ENCODE peak calls at places on chromosomes 13 and 19, in five cellular contexts. One of them, this sample, is unnamed.

GRCh38 chr13:83197316-83197715 is 685.0 kb downstream of the SLITRK1 start:
- DNase-seq in AG09309: no peak
- DNase-seq in AG04449: no peak
- DNase-seq in cardiac fibroblast: no peak
- DNase-seq in lung: no peak
- DNase-seq in this sample: no peak

GRCh38 chr19:35449347-35450043 is 1.4 kb downstream of the FFAR2 start:
- DNase-seq in AG09309: no peak
- DNase-seq in AG04449: no peak
- DNase-seq in cardiac fibroblast: no peak
- DNase-seq in lung: no peak
- DNase-seq in this sample: no peak

GRCh38 chr13:33123066-33123940 is 107.1 kb downstream of the KL start:
- DNase-seq in AG09309: no peak
- DNase-seq in AG04449: no peak
- DNase-seq in cardiac fibroblast: peak; percentile 60
- DNase-seq in lung: no peak
- DNase-seq in this sample: no peak

GRCh38 chr19:1624458-1624857 is 19.2 kb upstream of the UQCR11 start:
- DNase-seq in AG09309: no peak
- DNase-seq in AG04449: no peak
- DNase-seq in cardiac fibroblast: peak; percentile 49
- DNase-seq in lung: peak; percentile 54
- DNase-seq in this sample: peak; percentile 66

GRCh38 chr19:34996978-34997640 is 3.0 kb upstream of the GRAMD1A start:
- DNase-seq in AG09309: no peak
- DNase-seq in AG04449: no peak
- DNase-seq in cardiac fibroblast: peak; percentile 80
- DNase-seq in lung: no peak
- DNase-seq in this sample: no peak

GRCh38 chr13:75792526-75793187 is 156.5 kb downstream of the LMO7 start:
- DNase-seq in AG09309: no peak
- DNase-seq in AG04449: no peak
- DNase-seq in cardiac fibroblast: peak; percentile 72
- DNase-seq in lung: no peak
- DNase-seq in this sample: no peak

GRCh38 chr13:74715718-74716117 is 581.5 kb upstream of the KLF12 start:
- DNase-seq in AG09309: peak; percentile 57
- DNase-seq in AG04449: no peak
- DNase-seq in cardiac fibroblast: no peak
- DNase-seq in lung: no peak
- DNase-seq in this sample: peak; percentile 25

GRCh38 chr19:34904846-34905527 is 21.7 kb upstream of the ZNF30 start:
- DNase-seq in AG09309: no peak
- DNase-seq in AG04449: no peak
- DNase-seq in cardiac fibroblast: no peak
- DNase-seq in lung: no peak
- DNase-seq in this sample: no peak

GRCh38 chr13:20142927-20143480 is 17.8 kb downstream of the GJA3 start:
- DNase-seq in AG09309: no peak
- DNase-seq in AG04449: no peak
- DNase-seq in cardiac fibroblast: no peak
- DNase-seq in lung: no peak
- DNase-seq in this sample: no peak

GRCh38 chr19:39599116-39599515 is 3.2 kb upstream of the LGALS13 start:
- DNase-seq in AG09309: no peak
- DNase-seq in AG04449: no peak
- DNase-seq in cardiac fibroblast: peak; percentile 17
- DNase-seq in lung: no peak
- DNase-seq in this sample: peak; percentile 21

GRCh38 chr19:54905411-54905810 is 537 bp upstream of the NCR1 start:
- DNase-seq in AG09309: no peak
- DNase-seq in AG04449: no peak
- DNase-seq in cardiac fibroblast: no peak
- DNase-seq in lung: no peak
- DNase-seq in this sample: no peak

GRCh38 chr13:27186295-27186694 is 14.7 kb upstream of the USP12 start:
- DNase-seq in AG09309: no peak
- DNase-seq in AG04449: no peak
- DNase-seq in cardiac fibroblast: no peak
- DNase-seq in lung: no peak
- DNase-seq in this sample: no peak

GRCh38 chr13:40993987-40994386 is 25.1 kb downstream of the ELF1 start:
- DNase-seq in AG09309: no peak
- DNase-seq in AG04449: no peak
- DNase-seq in cardiac fibroblast: no peak
- DNase-seq in lung: peak; percentile 49
- DNase-seq in this sample: no peak

GRCh38 chr13:73722120-73722519 is 412.1 kb downstream of the KLF12 start:
- DNase-seq in AG09309: peak; percentile 21
- DNase-seq in AG04449: no peak
- DNase-seq in cardiac fibroblast: peak; percentile 41
- DNase-seq in lung: no peak
- DNase-seq in this sample: peak; percentile 58

GRCh38 chr13:110036060-110036459 is 249.7 kb upstream of the IRS2 start:
- DNase-seq in AG09309: no peak
- DNase-seq in AG04449: no peak
- DNase-seq in cardiac fibroblast: no peak
- DNase-seq in lung: no peak
- DNase-seq in this sample: no peak

GRCh38 chr13:30739646-30740642 is 4.6 kb downstream of the ALOX5AP start:
- DNase-seq in AG09309: peak; percentile 38
- DNase-seq in AG04449: no peak
- DNase-seq in cardiac fibroblast: peak; percentile 76
- DNase-seq in lung: no peak
- DNase-seq in this sample: peak; percentile 93

GRCh38 chr19:47013041-47013517 is 6.6 kb upstream of the NPAS1 start:
- DNase-seq in AG09309: peak; percentile 3
- DNase-seq in AG04449: no peak
- DNase-seq in cardiac fibroblast: peak; percentile 75
- DNase-seq in lung: peak; percentile 80
- DNase-seq in this sample: peak; percentile 59

GRCh38 chr19:46466536-46467199 is 4.7 kb downstream of the PNMA8A start:
- DNase-seq in AG09309: no peak
- DNase-seq in AG04449: peak; percentile 37
- DNase-seq in cardiac fibroblast: peak; percentile 84
- DNase-seq in lung: no peak
- DNase-seq in this sample: peak; percentile 92

GRCh38 chr13:23921451-23921888 is 24.2 kb upstream of the C1QTNF9B start:
- DNase-seq in AG09309: peak; percentile 31
- DNase-seq in AG04449: no peak
- DNase-seq in cardiac fibroblast: peak; percentile 69
- DNase-seq in lung: no peak
- DNase-seq in this sample: peak; percentile 67

GRCh38 chr19:46131485-46132143 is 7.1 kb upstream of the IGFL3 start:
- DNase-seq in AG09309: no peak
- DNase-seq in AG04449: no peak
- DNase-seq in cardiac fibroblast: no peak
- DNase-seq in lung: no peak
- DNase-seq in this sample: no peak

GRCh38 chr19:1251503-1252220 is 3.3 kb downstream of the MIDN start:
- DNase-seq in AG09309: no peak
- DNase-seq in AG04449: no peak
- DNase-seq in cardiac fibroblast: no peak
- DNase-seq in lung: peak; percentile 80
- DNase-seq in this sample: no peak

GRCh38 chr13:110714798-110715394 is 1.4 kb downstream of the ING1 start:
- DNase-seq in AG09309: no peak
- DNase-seq in AG04449: no peak
- DNase-seq in cardiac fibroblast: peak; percentile 63
- DNase-seq in lung: peak; percentile 61
- DNase-seq in this sample: peak; percentile 34

GRCh38 chr19:31073485-31074221 is 275.6 kb downstream of the TSHZ3 start:
- DNase-seq in AG09309: no peak
- DNase-seq in AG04449: no peak
- DNase-seq in cardiac fibroblast: no peak
- DNase-seq in lung: no peak
- DNase-seq in this sample: no peak

GRCh38 chr19:2166741-2167738 is 3.3 kb downstream of the DOT1L start:
- DNase-seq in AG09309: no peak
- DNase-seq in AG04449: no peak
- DNase-seq in cardiac fibroblast: peak; percentile 82
- DNase-seq in lung: peak; percentile 88
- DNase-seq in this sample: peak; percentile 85

GRCh38 chr19:45446944-45447343 is 20.9 kb upstream of the FOSB start:
- DNase-seq in AG09309: no peak
- DNase-seq in AG04449: no peak
- DNase-seq in cardiac fibroblast: no peak
- DNase-seq in lung: no peak
- DNase-seq in this sample: no peak

GRCh38 chr13:80131204-80131603 is 209.7 kb downstream of the SPRY2 start:
- DNase-seq in AG09309: no peak
- DNase-seq in AG04449: no peak
- DNase-seq in cardiac fibroblast: peak; percentile 81
- DNase-seq in lung: peak; percentile 82
- DNase-seq in this sample: peak; percentile 76

GRCh38 chr13:45361596-45362206 is 20.7 kb upstream of the TPT1 start:
- DNase-seq in AG09309: no peak
- DNase-seq in AG04449: no peak
- DNase-seq in cardiac fibroblast: no peak
- DNase-seq in lung: no peak
- DNase-seq in this sample: peak; percentile 77

GRCh38 chr19:55590621-55591020 is 8.7 kb downstream of the FIZ1 start:
- DNase-seq in AG09309: no peak
- DNase-seq in AG04449: no peak
- DNase-seq in cardiac fibroblast: no peak
- DNase-seq in lung: no peak
- DNase-seq in this sample: no peak

GRCh38 chr13:51840141-51840540 is 4.8 kb downstream of the TMEM272 start:
- DNase-seq in AG09309: no peak
- DNase-seq in AG04449: no peak
- DNase-seq in cardiac fibroblast: no peak
- DNase-seq in lung: no peak
- DNase-seq in this sample: no peak

GRCh38 chr13:20867408-20867807 is 35.1 kb downstream of the XPO4 start:
- DNase-seq in AG09309: no peak
- DNase-seq in AG04449: no peak
- DNase-seq in cardiac fibroblast: no peak
- DNase-seq in lung: no peak
- DNase-seq in this sample: no peak

GRCh38 chr13:113897161-113897560 is 33.3 kb upstream of the GAS6 start:
- DNase-seq in AG09309: peak; percentile 94
- DNase-seq in AG04449: peak; percentile 95
- DNase-seq in cardiac fibroblast: peak; percentile 91
- DNase-seq in lung: peak; percentile 27
- DNase-seq in this sample: peak; percentile 89

GRCh38 chr19:30666301-30666803 is 294.2 kb downstream of the ZNF536 start:
- DNase-seq in AG09309: no peak
- DNase-seq in AG04449: no peak
- DNase-seq in cardiac fibroblast: peak; percentile 35
- DNase-seq in lung: no peak
- DNase-seq in this sample: peak; percentile 20

GRCh38 chr19:55118401-55118991 is 1.1 kb upstream of the PPP1R12C start:
- DNase-seq in AG09309: no peak
- DNase-seq in AG04449: no peak
- DNase-seq in cardiac fibroblast: peak; percentile 61
- DNase-seq in lung: peak; percentile 69
- DNase-seq in this sample: peak; percentile 50

GRCh38 chr19:49210108-49210900 is 52.7 kb downstream of the TRPM4 start:
- DNase-seq in AG09309: no peak
- DNase-seq in AG04449: no peak
- DNase-seq in cardiac fibroblast: no peak
- DNase-seq in lung: no peak
- DNase-seq in this sample: peak; percentile 33
- TF ChIP-seq CTCF in AG09309: no peak
- TF ChIP-seq CTCF in AG04449: no peak
- TF ChIP-seq CTCF in cardiac fibroblast: no peak
- TF ChIP-seq CTCF in lung: no peak
- TF ChIP-seq CTCF in this sample: no peak

DNA sequence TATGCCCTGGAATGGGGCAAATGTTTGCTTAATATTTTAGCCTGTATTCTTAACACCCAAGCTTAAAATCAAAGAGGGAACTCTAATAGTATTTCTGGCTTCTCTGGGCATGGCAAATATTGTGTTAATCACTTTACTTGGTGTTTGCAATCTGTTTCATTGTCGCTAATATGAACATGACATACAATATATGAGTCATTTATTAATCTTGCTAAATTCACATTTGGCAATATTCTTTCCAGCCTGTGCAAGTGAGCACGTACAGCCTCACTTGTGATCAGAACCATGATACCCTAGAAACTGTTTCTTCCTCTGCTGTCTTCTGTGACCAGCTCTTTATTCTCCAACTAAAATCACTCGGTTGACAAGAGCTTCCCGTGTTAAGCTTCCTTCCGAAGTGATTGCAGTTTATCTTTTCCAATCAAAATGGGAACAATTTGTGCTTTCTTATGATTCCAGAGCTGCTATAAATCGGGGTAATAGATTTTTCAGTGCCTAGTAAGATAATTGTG is 152.9 kb upstream of the TMTC4 start:
- DNase-seq in AG09309: no peak
- DNase-seq in AG04449: no peak
- DNase-seq in cardiac fibroblast: no peak
- DNase-seq in lung: no peak
- DNase-seq in this sample: peak; percentile 35
- H3K4me3 ChIP-seq in AG09309: no peak overlapping the region
- H3K4me3 ChIP-seq in AG04449: no peak overlapping the region
- H3K4me3 ChIP-seq in cardiac fibroblast: no peak overlapping the region
- H3K4me3 ChIP-seq in lung: no peak overlapping the region
- H3K4me3 ChIP-seq in this sample: no peak overlapping the region

DNA sequence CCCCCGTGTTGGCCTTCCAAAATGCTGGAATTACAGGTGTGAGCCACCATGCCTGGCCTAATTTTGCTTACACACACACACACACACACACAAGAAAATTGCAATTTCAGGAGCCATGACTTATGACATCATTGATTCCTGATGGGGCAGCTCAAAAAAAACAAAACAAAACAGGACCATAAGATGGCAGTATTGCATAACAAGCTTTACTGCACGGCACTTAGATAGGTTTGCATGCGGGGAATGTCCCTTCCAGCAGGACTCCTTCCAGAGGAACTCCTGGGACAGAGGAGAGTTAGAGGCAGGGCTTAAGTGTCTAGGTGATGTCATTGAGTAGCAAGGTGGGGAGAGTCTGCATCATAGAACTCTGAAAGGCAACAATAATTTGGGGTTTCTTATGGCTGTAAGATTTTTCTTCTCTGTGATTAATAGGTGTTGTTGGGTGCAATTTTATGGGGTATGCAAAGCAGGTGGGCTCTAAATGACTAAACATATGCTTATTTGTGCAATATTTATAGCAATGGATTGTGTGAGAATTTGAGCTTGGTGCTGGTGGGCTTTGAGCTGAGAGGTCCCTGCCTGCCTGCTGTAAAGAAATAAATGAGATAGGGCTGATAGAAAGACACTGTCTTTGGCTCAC is 9.0 kb upstream of the ACSBG2 start:
- DNase-seq in AG09309: no peak
- DNase-seq in AG04449: no peak
- DNase-seq in cardiac fibroblast: peak; percentile 77
- DNase-seq in lung: no peak
- DNase-seq in this sample: peak; percentile 69
- TF ChIP-seq CTCF in AG09309: peak; percentile 40
- TF ChIP-seq CTCF in AG04449: peak; percentile 20
- TF ChIP-seq CTCF in cardiac fibroblast: peak; percentile 35
- TF ChIP-seq CTCF in lung: peak; percentile 14
- TF ChIP-seq CTCF in this sample: peak; percentile 43

GRCh38 chr19:16382775-16383543 is 58.3 kb downstream of the KLF2 start:
- DNase-seq in AG09309: peak; percentile 66
- DNase-seq in AG04449: peak; percentile 33
- DNase-seq in cardiac fibroblast: peak; percentile 94
- DNase-seq in lung: peak; percentile 82
- DNase-seq in this sample: peak; percentile 87
- H3K4me3 ChIP-seq in AG09309: no peak overlapping the region
- H3K4me3 ChIP-seq in AG04449: no peak overlapping the region
- H3K4me3 ChIP-seq in cardiac fibroblast: no peak overlapping the region
- H3K4me3 ChIP-seq in lung: no peak overlapping the region
- H3K4me3 ChIP-seq in this sample: no peak overlapping the region

GRCh38 chr19:10805075-10805757 is 30.8 kb downstream of the TMED1 start:
- DNase-seq in AG09309: no peak
- DNase-seq in AG04449: no peak
- DNase-seq in cardiac fibroblast: no peak
- DNase-seq in lung: no peak
- DNase-seq in this sample: no peak
- TF ChIP-seq CTCF in AG09309: no peak
- TF ChIP-seq CTCF in AG04449: no peak
- TF ChIP-seq CTCF in cardiac fibroblast: no peak
- TF ChIP-seq CTCF in lung: no peak
- TF ChIP-seq CTCF in this sample: no peak